ENCODE peak calls at places on chromosomes 6 and 20, in ten cellular contexts. R, N, X, V, W, L, Y, E, J and C are unnamed samples.

GRCh38 chr20:37397954-37398749 is 52.2 kb downstream of the SRC start:
- DNase-seq in V (no peak), E (no peak), R (no peak), J (no peak), N (no peak), W (no peak), L (no peak), X (no peak), Y (no peak), C (no peak)

GRCh38 chr6:163398796-163399195 is 15.7 kb upstream of the QKI start:
- DNase-seq in Y (no peak), E (no peak), N (no peak), L (no peak), J (no peak), V (no peak), R (no peak), X (peak; percentile 74), W (peak; percentile 76), C (no peak)

GRCh38 chr20:62936996-62937352 is 973 bp upstream of the GID8 start:
- DNase-seq in R (no peak), E (peak; percentile 63), J (no peak), V (no peak), N (no peak), L (peak; percentile 35), Y (no peak), X (no peak), W (peak; percentile 41), C (no peak)

GRCh38 chr6:137736048-137736846 is 130.8 kb upstream of the TNFAIP3 start:
- DNase-seq in E (no peak), Y (no peak), R (peak; percentile 20), N (no peak), X (no peak), W (no peak), J (no peak), V (no peak), L (no peak), C (no peak)

GRCh38 chr6:96002912-96003311 is 12.9 kb upstream of the FUT9 start:
- DNase-seq in E (no peak), Y (no peak), J (peak; percentile 25), R (no peak), W (no peak), V (no peak), X (no peak), N (no peak), L (no peak), C (no peak)

GRCh38 chr6:17473554-17473953 is 80.2 kb downstream of the CAP2 start:
- DNase-seq in Y (no peak), V (no peak), N (no peak), R (no peak), L (no peak), W (no peak), X (no peak), J (no peak), E (no peak), C (peak; percentile 69)

GRCh38 chr6:53862517-53863457 is 68.0 kb downstream of the LRRC1 start:
- DNase-seq in E (peak; percentile 55), R (no peak), V (no peak), J (no peak), N (no peak), L (peak; percentile 97), Y (no peak), X (no peak), W (no peak), C (peak; percentile 94)

GRCh38 chr6:3032986-3033385 is 33.3 kb downstream of the NQO2 start:
- DNase-seq in V (no peak), R (no peak), W (no peak), N (no peak), L (no peak), X (no peak), E (no peak), Y (no peak), J (no peak), C (no peak)

GRCh38 chr6:152316024-152316423 is 321.1 kb downstream of the SYNE1 start:
- DNase-seq in X (peak; percentile 27), V (no peak), L (no peak), N (no peak), R (no peak), E (peak; percentile 97), J (no peak), W (no peak), Y (peak; percentile 97), C (peak; percentile 44)

GRCh38 chr20:51185277-51185676 is 162.4 kb upstream of the KCNG1 start:
- DNase-seq in L (no peak), W (no peak), E (no peak), V (no peak), R (no peak), J (no peak), N (no peak), X (no peak), Y (no peak), C (no peak)

GRCh38 chr6:134015719-134016557 is 36.5 kb downstream of the SLC2A12 start:
- DNase-seq in E (no peak), Y (no peak), W (no peak), X (no peak), L (no peak), J (no peak), N (no peak), R (no peak), V (no peak), C (no peak)